ENCODE peak calls at places on chromosomes 12 and 14, in nine cellular contexts. One of them, this sample, is unnamed.

GRCh38 chr12:62522984-62523383 is 56.4 kb downstream of the MON2 start:
- DNase-seq in nephron progenitor cell: no peak
- DNase-seq in stimulated activated CD4-positive, alpha-beta T cell treated with anti-CD3 and anti-CD28 coated beads, Interleukin-2, amount 100 ng/mL, for 24 hours: no peak
- DNase-seq in cardiac fibroblast: peak; percentile 22
- DNase-seq in activated naive CD4-positive, alpha-beta T cell: no peak
- DNase-seq in HEK293T: no peak
- DNase-seq in KBM-7: no peak
- DNase-seq in T-helper 2 cell: peak; percentile 38
- DNase-seq in WTC11: no peak
- DNase-seq in this sample: no peak

GRCh38 chr12:9674226-9674590 is 4.7 kb downstream of the CLEC2D start:
- DNase-seq in nephron progenitor cell: no peak
- DNase-seq in stimulated activated CD4-positive, alpha-beta T cell treated with anti-CD3 and anti-CD28 coated beads, Interleukin-2, amount 100 ng/mL, for 24 hours: no peak
- DNase-seq in cardiac fibroblast: no peak
- DNase-seq in activated naive CD4-positive, alpha-beta T cell: no peak
- DNase-seq in HEK293T: no peak
- DNase-seq in KBM-7: no peak
- DNase-seq in T-helper 2 cell: peak; percentile 89
- DNase-seq in WTC11: no peak
- DNase-seq in this sample: no peak

GRCh38 chr14:61130512-61131260 is 149.6 kb downstream of the SLC38A6 start:
- DNase-seq in nephron progenitor cell: peak; percentile 70
- DNase-seq in stimulated activated CD4-positive, alpha-beta T cell treated with anti-CD3 and anti-CD28 coated beads, Interleukin-2, amount 100 ng/mL, for 24 hours: no peak
- DNase-seq in cardiac fibroblast: no peak
- DNase-seq in activated naive CD4-positive, alpha-beta T cell: no peak
- DNase-seq in HEK293T: no peak
- DNase-seq in KBM-7: no peak
- DNase-seq in T-helper 2 cell: no peak
- DNase-seq in WTC11: no peak
- DNase-seq in this sample: no peak

GRCh38 chr12:27965411-27965810 is 7.1 kb downstream of the PTHLH start:
- DNase-seq in nephron progenitor cell: no peak
- DNase-seq in stimulated activated CD4-positive, alpha-beta T cell treated with anti-CD3 and anti-CD28 coated beads, Interleukin-2, amount 100 ng/mL, for 24 hours: no peak
- DNase-seq in cardiac fibroblast: peak; percentile 64
- DNase-seq in activated naive CD4-positive, alpha-beta T cell: no peak
- DNase-seq in HEK293T: no peak
- DNase-seq in KBM-7: no peak
- DNase-seq in T-helper 2 cell: no peak
- DNase-seq in WTC11: no peak
- DNase-seq in this sample: no peak

GRCh38 chr12:86860804-86861203 is 604.6 kb upstream of the MGAT4C start:
- DNase-seq in nephron progenitor cell: no peak
- DNase-seq in stimulated activated CD4-positive, alpha-beta T cell treated with anti-CD3 and anti-CD28 coated beads, Interleukin-2, amount 100 ng/mL, for 24 hours: no peak
- DNase-seq in cardiac fibroblast: no peak
- DNase-seq in activated naive CD4-positive, alpha-beta T cell: no peak
- DNase-seq in HEK293T: no peak
- DNase-seq in KBM-7: no peak
- DNase-seq in T-helper 2 cell: no peak
- DNase-seq in WTC11: no peak
- DNase-seq in this sample: no peak

GRCh38 chr12:3316776-3317480 is 174.1 kb upstream of the PRMT8 start:
- DNase-seq in nephron progenitor cell: no peak
- DNase-seq in stimulated activated CD4-positive, alpha-beta T cell treated with anti-CD3 and anti-CD28 coated beads, Interleukin-2, amount 100 ng/mL, for 24 hours: no peak
- DNase-seq in cardiac fibroblast: no peak
- DNase-seq in activated naive CD4-positive, alpha-beta T cell: no peak
- DNase-seq in HEK293T: no peak
- DNase-seq in KBM-7: no peak
- DNase-seq in T-helper 2 cell: no peak
- DNase-seq in WTC11: no peak
- DNase-seq in this sample: no peak

GRCh38 chr12:26119391-26119981 is 5.4 kb downstream of the BHLHE41 start:
- DNase-seq in nephron progenitor cell: no peak
- DNase-seq in stimulated activated CD4-positive, alpha-beta T cell treated with anti-CD3 and anti-CD28 coated beads, Interleukin-2, amount 100 ng/mL, for 24 hours: no peak
- DNase-seq in cardiac fibroblast: peak; percentile 84
- DNase-seq in activated naive CD4-positive, alpha-beta T cell: no peak
- DNase-seq in HEK293T: peak; percentile 20
- DNase-seq in KBM-7: peak; percentile 68
- DNase-seq in T-helper 2 cell: peak; percentile 17
- DNase-seq in WTC11: no peak
- DNase-seq in this sample: no peak

GRCh38 chr12:54215990-54216579 is 27.3 kb upstream of the SMUG1 start:
- DNase-seq in nephron progenitor cell: no peak
- DNase-seq in stimulated activated CD4-positive, alpha-beta T cell treated with anti-CD3 and anti-CD28 coated beads, Interleukin-2, amount 100 ng/mL, for 24 hours: peak; percentile 50
- DNase-seq in cardiac fibroblast: no peak
- DNase-seq in activated naive CD4-positive, alpha-beta T cell: no peak
- DNase-seq in HEK293T: no peak
- DNase-seq in KBM-7: no peak
- DNase-seq in T-helper 2 cell: peak; percentile 69
- DNase-seq in WTC11: peak; percentile 60
- DNase-seq in this sample: peak; percentile 33

GRCh38 chr12:111443586-111443985 is 37.9 kb downstream of the SH2B3 start:
- DNase-seq in nephron progenitor cell: no peak
- DNase-seq in stimulated activated CD4-positive, alpha-beta T cell treated with anti-CD3 and anti-CD28 coated beads, Interleukin-2, amount 100 ng/mL, for 24 hours: peak; percentile 65
- DNase-seq in cardiac fibroblast: peak; percentile 73
- DNase-seq in activated naive CD4-positive, alpha-beta T cell: no peak
- DNase-seq in HEK293T: no peak
- DNase-seq in KBM-7: no peak
- DNase-seq in T-helper 2 cell: no peak
- DNase-seq in WTC11: no peak
- DNase-seq in this sample: no peak

GRCh38 chr12:53223391-53224267 is 8.4 kb downstream of the RARG start:
- DNase-seq in nephron progenitor cell: no peak
- DNase-seq in stimulated activated CD4-positive, alpha-beta T cell treated with anti-CD3 and anti-CD28 coated beads, Interleukin-2, amount 100 ng/mL, for 24 hours: no peak
- DNase-seq in cardiac fibroblast: peak; percentile 22
- DNase-seq in activated naive CD4-positive, alpha-beta T cell: no peak
- DNase-seq in HEK293T: no peak
- DNase-seq in KBM-7: peak; percentile 48
- DNase-seq in T-helper 2 cell: peak; percentile 48
- DNase-seq in WTC11: no peak
- DNase-seq in this sample: no peak

GRCh38 chr14:34554540-34555250 is 15.2 kb upstream of the EAPP start:
- DNase-seq in nephron progenitor cell: no peak
- DNase-seq in stimulated activated CD4-positive, alpha-beta T cell treated with anti-CD3 and anti-CD28 coated beads, Interleukin-2, amount 100 ng/mL, for 24 hours: peak; percentile 28
- DNase-seq in cardiac fibroblast: no peak
- DNase-seq in activated naive CD4-positive, alpha-beta T cell: no peak
- DNase-seq in HEK293T: no peak
- DNase-seq in KBM-7: no peak
- DNase-seq in T-helper 2 cell: no peak
- DNase-seq in WTC11: no peak
- DNase-seq in this sample: no peak

GRCh38 chr14:99560946-99561683 is 42.9 kb downstream of the CCDC85C start:
- DNase-seq in nephron progenitor cell: no peak
- DNase-seq in stimulated activated CD4-positive, alpha-beta T cell treated with anti-CD3 and anti-CD28 coated beads, Interleukin-2, amount 100 ng/mL, for 24 hours: no peak
- DNase-seq in cardiac fibroblast: no peak
- DNase-seq in activated naive CD4-positive, alpha-beta T cell: no peak
- DNase-seq in HEK293T: no peak
- DNase-seq in KBM-7: no peak
- DNase-seq in T-helper 2 cell: no peak
- DNase-seq in WTC11: no peak
- DNase-seq in this sample: peak; percentile 61

GRCh38 chr12:26633591-26634210 is 199.3 kb downstream of the ITPR2 start:
- DNase-seq in nephron progenitor cell: no peak
- DNase-seq in stimulated activated CD4-positive, alpha-beta T cell treated with anti-CD3 and anti-CD28 coated beads, Interleukin-2, amount 100 ng/mL, for 24 hours: no peak
- DNase-seq in cardiac fibroblast: peak; percentile 67
- DNase-seq in activated naive CD4-positive, alpha-beta T cell: no peak
- DNase-seq in HEK293T: no peak
- DNase-seq in KBM-7: no peak
- DNase-seq in T-helper 2 cell: peak; percentile 17
- DNase-seq in WTC11: no peak
- DNase-seq in this sample: no peak

GRCh38 chr14:95300002-95300696 is 19.6 kb downstream of the CLMN start:
- DNase-seq in nephron progenitor cell: no peak
- DNase-seq in stimulated activated CD4-positive, alpha-beta T cell treated with anti-CD3 and anti-CD28 coated beads, Interleukin-2, amount 100 ng/mL, for 24 hours: no peak
- DNase-seq in cardiac fibroblast: no peak
- DNase-seq in activated naive CD4-positive, alpha-beta T cell: no peak
- DNase-seq in HEK293T: no peak
- DNase-seq in KBM-7: no peak
- DNase-seq in T-helper 2 cell: no peak
- DNase-seq in WTC11: no peak
- DNase-seq in this sample: no peak

GRCh38 chr12:1184402-1184801 is 193.4 kb downstream of the ERC1 start:
- DNase-seq in nephron progenitor cell: no peak
- DNase-seq in stimulated activated CD4-positive, alpha-beta T cell treated with anti-CD3 and anti-CD28 coated beads, Interleukin-2, amount 100 ng/mL, for 24 hours: no peak
- DNase-seq in cardiac fibroblast: peak; percentile 53
- DNase-seq in activated naive CD4-positive, alpha-beta T cell: no peak
- DNase-seq in HEK293T: no peak
- DNase-seq in KBM-7: no peak
- DNase-seq in T-helper 2 cell: no peak
- DNase-seq in WTC11: no peak
- DNase-seq in this sample: no peak

GRCh38 chr14:100621806-100622205 is 34.6 kb upstream of the BEGAIN start:
- DNase-seq in nephron progenitor cell: no peak
- DNase-seq in stimulated activated CD4-positive, alpha-beta T cell treated with anti-CD3 and anti-CD28 coated beads, Interleukin-2, amount 100 ng/mL, for 24 hours: no peak
- DNase-seq in cardiac fibroblast: no peak
- DNase-seq in activated naive CD4-positive, alpha-beta T cell: no peak
- DNase-seq in HEK293T: peak; percentile 31
- DNase-seq in KBM-7: peak; percentile 42
- DNase-seq in T-helper 2 cell: no peak
- DNase-seq in WTC11: peak; percentile 55
- DNase-seq in this sample: no peak